ENCODE peak calls at places on chromosomes 4 and X, in seven cellular contexts. Q is brain microvascular endothelial cell, Z is coronary artery, W is GM23248, I is lower leg skin, J is uterus, C is mammary epithelial cell. X is an unnamed sample.

GRCh38 chrX:16476009-16476408 is 173.9 kb upstream of the S100G start:
- DNase-seq in Z (no peak), W (no peak), Q (no peak), I (no peak), C (no peak), J (no peak), X (no peak)

GRCh38 chr4:67746797-67747495 is 7.2 kb downstream of the GNRHR start:
- DNase-seq in I (no peak), W (peak), C (peak), Q (no peak), J (no peak), Z (no peak), X (peak)

GRCh38 chr4:67776746-67777145 is 22.6 kb upstream of the GNRHR start:
- DNase-seq in C (no peak), J (no peak), W (no peak), I (no peak), Z (no peak), Q (no peak), X (no peak)

GRCh38 chrX:115642895-115643530 is 82.0 kb downstream of the PLS3 start:
- DNase-seq in J (peak), W (peak), Z (no peak), Q (peak), I (no peak), C (peak), X (peak)

GRCh38 chrX:119647552-119648420 is 41.6 kb upstream of the NKRF start:
- DNase-seq in C (no peak), W (no peak), Z (no peak), Q (no peak), J (no peak), I (no peak), X (no peak)

GRCh38 chrX:40105791-40106676 is 8.3 kb upstream of the BCOR start:
- DNase-seq in Z (no peak), W (peak), Q (no peak), J (peak), C (peak), I (peak), X (no peak)

GRCh38 chrX:132209527-132209926 is 9.7 kb downstream of the RAP2C start:
- DNase-seq in Z (no peak), I (no peak), J (no peak), C (peak), W (peak), Q (no peak), X (peak)

GRCh38 chr4:110085131-110085530 is 113.3 kb downstream of the ELOVL6 start:
- DNase-seq in Z (no peak), I (no peak), C (peak), W (no peak), J (no peak), Q (peak), X (no peak)

GRCh38 chrX:32137525-32137924 is 1065.7 kb upstream of the FTHL17 start:
- DNase-seq in Z (no peak), Q (peak), W (peak), J (no peak), C (no peak), I (no peak), X (no peak)

GRCh38 chrX:25544641-25545040 is 528.9 kb upstream of the ARX start:
- DNase-seq in J (no peak), I (no peak), W (no peak), C (no peak), Z (no peak), Q (peak), X (peak)

GRCh38 chr4:59608466-59608865 is 1591.7 kb upstream of the ADGRL3 start:
- DNase-seq in I (no peak), Z (no peak), Q (no peak), W (no peak), J (no peak), C (peak), X (peak)

GRCh38 chr4:25911356-25911755 is 2.7 kb upstream of the SMIM20 start:
- DNase-seq in W (no peak), Q (no peak), C (no peak), I (no peak), Z (no peak), J (no peak), X (no peak)

GRCh38 chr4:70522626-70523025 is 4.3 kb downstream of the AMTN start:
- DNase-seq in C (peak), J (no peak), W (no peak), I (no peak), Q (no peak), Z (no peak), X (no peak)

GRCh38 chrX:103250977-103251376 is 4.0 kb downstream of the TCEAL8 start:
- DNase-seq in C (peak), W (no peak), Q (no peak), I (no peak), J (no peak), Z (no peak), X (no peak)

GRCh38 chrX:131881194-131881593 is 141.9 kb upstream of the STK26 start:
- DNase-seq in C (no peak), I (no peak), Z (no peak), Q (no peak), W (no peak), J (no peak), X (no peak)

GRCh38 chrX:97756879-97757278 is 873.2 kb downstream of the RPA4 start:
- DNase-seq in W (no peak), C (no peak), I (no peak), Q (no peak), Z (no peak), J (no peak), X (no peak)

GRCh38 chr4:948936-949300 is 16.7 kb downstream of the TMEM175 start:
- DNase-seq in W (no peak), J (no peak), Q (no peak), Z (no peak), I (no peak), C (no peak), X (no peak)

GRCh38 chr4:151604238-151604637 is 156.6 kb downstream of the GATB start:
- DNase-seq in W (peak), I (no peak), C (no peak), J (no peak), Q (no peak), Z (no peak), X (peak)

GRCh38 chr4:156673483-156673882 is 298.1 kb downstream of the PDGFC start:
- DNase-seq in Z (no peak), W (peak), J (no peak), C (no peak), Q (peak), I (no peak), X (peak)

GRCh38 chr4:161799687-161800086 is 364.1 kb downstream of the FSTL5 start:
- DNase-seq in J (no peak), Q (no peak), W (no peak), C (no peak), I (no peak), Z (no peak), X (no peak)

DNA sequence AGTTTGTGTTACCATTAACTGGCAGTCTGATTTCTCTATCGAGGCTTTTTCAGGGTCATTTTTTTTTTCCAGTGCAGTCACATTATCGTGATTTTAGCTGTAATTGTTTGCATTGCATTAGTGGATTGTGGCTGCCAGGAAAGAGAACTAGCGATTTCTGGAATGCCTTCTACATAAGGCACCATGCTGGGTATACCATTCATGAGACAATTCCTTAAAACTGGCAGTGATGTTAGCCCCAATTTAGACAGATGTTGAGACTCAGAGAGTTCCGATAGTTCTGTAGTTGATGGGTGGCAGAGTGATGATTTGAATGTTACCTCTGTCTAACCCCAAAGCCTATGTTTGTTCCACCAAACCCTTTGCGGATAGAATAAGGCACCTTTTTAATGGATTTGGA is 175.4 kb upstream of the TENM3 start:
- DNase-seq in I (no peak), Z (no peak), Q (no peak), C (no peak), W (no peak), J (no peak), X (peak)
- H3K4me3 ChIP-seq in I (no peak), Z (no peak), Q (no peak), C (no peak), W (no peak), J (no peak), X (no peak)

GRCh38 chr4:6633091-6633906 is 7.2 kb upstream of the MRFAP1 start:
- DNase-seq in Z (no peak), W (peak), C (no peak), J (no peak), I (peak), Q (no peak), X (no peak)
- H3K4me3 ChIP-seq in Z (no peak), W (no peak), C (no peak), J (no peak), I (no peak), Q (no peak), X (no peak)

DNA sequence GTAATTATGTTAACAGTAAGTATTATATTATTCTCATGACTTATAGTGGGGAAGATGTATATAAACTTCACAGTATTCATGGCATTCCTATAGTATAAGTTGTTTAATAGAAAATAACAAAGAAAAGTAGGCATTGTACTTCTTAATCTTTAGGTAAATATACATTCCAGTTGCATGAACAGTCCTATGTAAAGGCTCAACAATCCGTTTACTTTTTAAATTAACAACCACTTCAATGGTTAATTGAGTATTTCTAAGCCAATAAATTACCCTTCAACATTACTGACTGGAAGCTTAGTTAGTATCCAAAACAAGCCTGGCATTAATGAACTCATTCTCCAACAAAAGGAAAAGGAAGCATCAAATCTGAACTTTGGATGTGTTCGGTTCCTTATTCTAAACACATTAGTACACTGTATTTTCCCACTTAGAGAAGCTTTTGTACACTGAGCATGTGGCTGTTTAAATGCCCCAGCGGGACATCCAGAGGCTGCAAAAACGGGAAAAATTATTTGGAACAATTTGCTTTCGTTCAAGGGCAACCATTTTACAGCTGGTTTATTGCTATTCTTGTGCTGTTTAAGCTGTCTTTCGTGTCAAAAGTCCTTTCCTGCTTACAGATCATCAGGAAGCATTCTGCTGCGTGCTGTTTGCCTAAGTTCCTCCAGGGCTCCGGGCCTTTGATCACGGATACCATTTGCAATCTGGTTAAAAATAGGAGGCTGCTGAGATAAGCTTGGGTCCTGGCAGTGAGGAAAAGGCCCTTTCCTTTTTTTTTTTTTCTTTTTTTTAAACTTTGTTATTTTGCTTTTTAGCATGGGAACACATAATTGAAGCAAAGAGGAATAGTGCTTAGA is 460.3 kb downstream of the SPRY1 start:
- DNase-seq in Q (peak), I (no peak), C (no peak), Z (no peak), W (peak), J (peak), X (peak)
- H3K4me3 ChIP-seq in Q (no peak), I (no peak), C (no peak), Z (peak), W (peak), J (no peak), X (no peak)

GRCh38 chr4:174828845-174829701 is at the start of gene GLRA3:
- DNase-seq in C (peak), Z (no peak), Q (peak), W (peak), I (no peak), J (no peak), X (peak)
- H3K4me3 ChIP-seq in C (peak), Z (peak), Q (peak), W (peak), I (no peak), J (no peak), X (peak)

GRCh38 chrX:69163936-69164741 is 1.1 kb downstream of the PJA1 start:
- DNase-seq in J (peak), Z (peak), C (no peak), Q (peak), I (peak), W (peak), X (no peak)
- H3K4me3 ChIP-seq in J (peak), Z (peak), C (peak), Q (peak), I (no peak), W (peak), X (peak)

DNA sequence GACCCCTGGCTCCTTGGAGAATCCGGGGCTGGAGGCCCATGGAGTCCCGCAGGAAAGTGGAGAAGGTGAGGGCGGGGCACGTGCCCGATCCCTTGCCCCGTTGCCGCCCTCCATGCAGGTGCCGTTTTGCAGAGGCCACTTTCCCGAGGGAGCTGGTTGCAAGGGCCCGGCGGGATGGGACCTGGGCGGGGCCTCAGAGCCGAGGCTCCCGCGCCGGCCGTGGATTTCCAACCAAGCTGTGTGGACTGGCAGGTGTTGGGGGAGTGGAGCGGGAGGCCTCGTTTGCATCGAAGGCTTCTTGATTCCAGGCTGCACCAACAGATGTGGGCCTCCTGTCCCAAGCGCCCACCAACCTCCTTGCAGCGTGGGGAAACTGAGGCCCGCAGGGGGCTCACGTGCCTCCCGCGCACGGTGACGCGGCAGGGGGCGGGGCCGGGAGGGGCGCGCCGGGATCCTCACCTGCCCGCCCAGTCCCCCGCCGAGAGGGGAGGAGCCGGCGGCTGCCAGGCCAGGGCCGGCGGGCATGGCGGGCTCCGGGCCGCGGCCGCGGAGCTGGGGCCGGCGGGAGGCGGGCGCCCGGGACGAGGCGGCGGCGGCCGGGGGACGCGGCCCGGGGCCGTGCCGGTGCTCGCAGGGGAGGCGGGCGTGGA is 24.9 kb downstream of the SH3BP2 start:
- DNase-seq in W (peak), Z (no peak), Q (no peak), I (no peak), J (no peak), C (peak), X (no peak)
- H3K4me3 ChIP-seq in W (peak), Z (peak), Q (peak), I (no peak), J (peak), C (peak), X (peak)

GRCh38 chrX:106740193-106740780 is 13.8 kb downstream of the RNF128 start:
- DNase-seq in Q (no peak), I (no peak), Z (no peak), J (no peak), W (no peak), C (no peak), X (no peak)

GRCh38 chrX:106730385-106730784 is 3.9 kb downstream of the RNF128 start:
- DNase-seq in W (no peak), Q (no peak), J (no peak), I (no peak), C (no peak), Z (no peak), X (no peak)

GRCh38 chrX:106731590-106731989 is 5.1 kb downstream of the RNF128 start:
- DNase-seq in C (no peak), I (no peak), Q (no peak), Z (no peak), J (no peak), W (no peak), X (no peak)

DNA sequence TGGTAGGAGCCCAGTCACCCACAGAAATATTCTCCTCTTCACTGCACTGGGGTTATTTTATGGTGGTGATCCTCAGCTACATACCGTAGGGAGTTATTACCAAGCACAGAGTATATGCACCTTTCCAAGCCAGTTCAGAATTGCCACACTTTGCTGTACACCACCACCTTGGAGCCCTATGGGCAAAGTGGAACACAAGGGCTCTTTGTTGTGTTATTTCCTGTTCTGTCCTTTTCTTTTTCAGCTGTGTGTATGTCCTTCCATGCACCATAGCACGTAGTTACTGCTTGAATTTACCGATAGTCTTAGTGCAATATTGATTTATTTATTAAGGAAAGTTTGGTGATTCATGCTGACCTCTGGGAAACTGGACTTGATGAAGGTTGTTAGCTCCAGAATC is 8.3 kb downstream of the RNF128 start:
- DNase-seq in J (no peak), Z (no peak), Q (no peak), W (no peak), C (no peak), I (no peak), X (no peak)
- H3K4me3 ChIP-seq in J (no peak), Z (no peak), Q (no peak), W (no peak), C (no peak), I (no peak), X (no peak)

X was measured in astrocyte of the spinal cord.